ENCODE peak calls at places on chromosomes 5 and 9, in nine cellular contexts. X, F, K, I, Y, Q, A, Z and E are unnamed samples.

GRCh38 chr5:145484195-145484594 is 350.9 kb downstream of the PRELID2 start:
- DNase-seq in Z (no peak), A (no peak), Q (no peak), Y (no peak), X (no peak), K (no peak), F (peak), I (no peak), E (no peak)

GRCh38 chr5:91243286-91243685 is 139.8 kb downstream of the ARRDC3 start:
- DNase-seq in X (no peak), I (no peak), F (no peak), K (no peak), Q (no peak), Z (no peak), Y (no peak), A (no peak), E (no peak)

GRCh38 chr9:1708215-1708614 is 306.9 kb upstream of the SMARCA2 start:
- DNase-seq in I (no peak), K (no peak), A (no peak), Y (no peak), X (no peak), Z (no peak), F (no peak), Q (no peak), E (no peak)

GRCh38 chr5:125928663-125929062 is 494.5 kb upstream of the GRAMD2B start:
- DNase-seq in Y (no peak), Z (no peak), F (peak), X (no peak), K (no peak), A (no peak), Q (no peak), I (no peak), E (peak)

GRCh38 chr9:136626740-136627642 is 35.7 kb upstream of the EGFL7 start:
- DNase-seq in I (no peak), F (no peak), K (peak), X (no peak), Y (no peak), Q (no peak), A (peak), Z (no peak), E (no peak)

GRCh38 chr9:16341176-16341575 is 529.3 kb downstream of the BNC2 start:
- DNase-seq in I (no peak), Q (no peak), K (no peak), Z (no peak), A (no peak), Y (no peak), F (no peak), X (no peak), E (no peak)

GRCh38 chr9:21741151-21741550 is 61.3 kb upstream of the MTAP start:
- DNase-seq in Q (no peak), A (no peak), K (no peak), F (no peak), Z (no peak), Y (no peak), X (no peak), I (no peak), E (no peak)

GRCh38 chr9:33249087-33249657 is 9.2 kb downstream of the SPINK4 start:
- DNase-seq in A (no peak), F (no peak), Q (peak), Y (no peak), I (no peak), K (no peak), Z (no peak), X (no peak), E (no peak)

GRCh38 chr5:128537306-128537998 is 593 bp downstream of the FBN2 start:
- DNase-seq in F (no peak), I (no peak), Y (no peak), K (no peak), X (no peak), A (peak), Q (no peak), Z (no peak), E (peak)

GRCh38 chr5:42483472-42484154 is 60.4 kb downstream of the GHR start:
- DNase-seq in K (no peak), Q (no peak), X (no peak), I (no peak), Y (no peak), F (no peak), A (no peak), Z (no peak), E (no peak)

GRCh38 chr5:133271606-133272005 is 219.8 kb downstream of the HSPA4 start:
- DNase-seq in Q (no peak), K (no peak), X (no peak), Y (no peak), I (no peak), A (no peak), F (no peak), Z (no peak), E (no peak)